ENCODE peak calls at places on chromosomes 11 and 22, in five cellular contexts. X is mammary epithelial cell; M is CD8-positive, alpha-beta T cell; P is tibial artery; F is thoracic aorta. E is an unnamed sample.

GRCh38 chr22:40055143-40055926 is 60.6 kb downstream of the FAM83F start:
- DNase-seq in P (no peak), M (no peak), X (peak; percentile 35), F (no peak), E (no peak)

GRCh38 chr11:15327786-15328231 is 213.1 kb downstream of the INSC start:
- DNase-seq in F (no peak), P (peak; percentile 23), X (peak; percentile 27), M (no peak), E (no peak)

GRCh38 chr22:30612789-30613188 is 5.8 kb downstream of the TCN2 start:
- DNase-seq in X (no peak), P (no peak), M (no peak), F (no peak), E (no peak)

GRCh38 chr11:80390546-80390945 is 949.7 kb upstream of the TENM4 start:
- DNase-seq in X (no peak), M (no peak), F (no peak), P (no peak), E (no peak)

GRCh38 chr11:28679795-28680194 is 571.6 kb downstream of the METTL15 start:
- DNase-seq in P (no peak), X (no peak), F (no peak), M (no peak), E (no peak)

GRCh38 chr11:27757953-27758352 is 57.7 kb upstream of the BDNF start:
- DNase-seq in P (no peak), X (peak; percentile 3), F (no peak), M (no peak), E (no peak)

GRCh38 chr11:26187639-26188038 is 144.3 kb upstream of the ANO3 start:
- DNase-seq in F (no peak), P (peak; percentile 40), X (peak; percentile 73), M (no peak), E (no peak)

GRCh38 chr22:23485490-23485889 is 94.6 kb downstream of the IGLL1 start:
- DNase-seq in P (no peak), X (no peak), F (no peak), M (no peak), E (no peak)

GRCh38 chr11:2825886-2826678 is 59.5 kb downstream of the CDKN1C start:
- DNase-seq in P (peak; percentile 88), X (peak; percentile 89), M (no peak), F (peak; percentile 62), E (peak; percentile 92)

GRCh38 chr11:124081496-124081895 is 33.8 kb upstream of the VWA5A start:
- DNase-seq in X (no peak), M (no peak), F (no peak), P (no peak), E (no peak)
- H3K4me3 ChIP-seq in X (no peak overlapping the region), M (no peak overlapping the region), F (no peak overlapping the region), P (no peak overlapping the region), E (no peak overlapping the region)

GRCh38 chr22:20951932-20952380 is 15.1 kb upstream of the AIFM3 start:
- DNase-seq in M (no peak), P (no peak), X (no peak), F (no peak), E (no peak)
- H3K27ac ChIP-seq in M (no peak overlapping the region), P (no peak overlapping the region), X (no peak overlapping the region), F (no peak overlapping the region), E (no peak overlapping the region)

DNA sequence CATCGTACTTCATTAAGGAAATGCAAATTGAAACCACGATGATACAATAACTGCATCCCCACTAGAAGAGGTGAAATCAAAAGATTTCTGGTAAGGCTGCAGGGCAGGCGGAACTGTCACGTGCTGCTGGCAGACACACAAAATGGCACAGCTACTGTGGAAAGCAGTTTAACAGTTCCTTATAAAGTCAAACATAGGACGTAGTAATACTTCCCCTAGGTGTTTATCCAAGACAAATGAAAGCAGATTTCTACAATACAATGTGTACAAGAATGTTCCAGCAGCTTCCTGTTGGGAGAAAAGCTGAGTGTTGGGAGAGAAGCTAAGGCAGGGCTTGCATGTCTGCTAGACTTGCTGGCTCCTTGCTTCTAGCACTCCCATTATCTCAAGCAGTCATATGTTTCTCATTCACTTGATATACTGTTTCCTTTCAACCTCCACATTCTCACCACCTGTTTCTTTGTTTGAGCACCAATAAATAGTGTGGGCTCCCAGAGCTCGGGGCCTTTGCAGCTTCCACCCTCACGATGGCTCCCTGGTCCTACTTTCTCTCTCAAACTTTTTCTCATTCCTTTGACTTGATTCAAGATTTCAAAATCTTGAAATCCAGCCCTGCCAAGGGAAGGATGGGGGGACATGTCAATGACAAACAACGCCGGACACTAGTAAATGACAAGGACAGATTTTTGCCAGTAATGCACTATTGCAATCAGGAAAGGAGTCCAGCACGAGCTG is 21.3 kb upstream of the IL17RA start:
- DNase-seq in P (peak; percentile 32), X (no peak), F (no peak), M (no peak), E (no peak)
- TF ChIP-seq CTCF in P (no peak), X (no peak), F (no peak), M (no peak), E (no peak)

GRCh38 chr11:31264834-31265233 is 104.7 kb downstream of the DCDC1 start:
- DNase-seq in P (no peak), X (no peak), F (no peak), M (no peak), E (no peak)
- H3K4me3 ChIP-seq in P (no peak overlapping the region), X (no peak overlapping the region), F (no peak overlapping the region), M (no peak overlapping the region), E (no peak overlapping the region)

GRCh38 chr11:109961261-109961660 is 131.9 kb upstream of the ZC3H12C start:
- DNase-seq in F (no peak), P (no peak), X (no peak), M (no peak), E (no peak)
- H3K27ac ChIP-seq in F (no peak overlapping the region), P (no peak overlapping the region), X (no peak overlapping the region), M (no peak overlapping the region), E (no peak overlapping the region)

DNA sequence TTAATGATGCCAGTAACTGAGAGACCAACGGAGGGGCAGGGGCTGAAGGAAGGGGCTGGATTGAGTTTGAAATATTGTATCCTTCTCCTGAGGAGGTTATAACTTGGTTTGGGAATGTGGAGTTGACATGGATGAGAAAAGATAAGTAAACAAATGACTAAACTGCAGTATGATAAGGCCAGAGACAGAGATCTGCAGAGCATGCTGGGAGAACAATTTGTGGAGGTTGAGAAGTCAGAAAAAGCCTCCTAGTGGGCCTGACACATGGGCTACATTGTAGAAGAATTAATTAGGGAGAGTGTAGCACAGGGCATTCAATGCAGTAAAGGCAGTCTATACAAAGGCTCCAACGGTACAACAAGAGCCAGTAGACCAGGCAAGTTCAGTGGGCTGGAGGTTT is 55.9 kb downstream of the SPON1 start:
- DNase-seq in F (no peak), M (no peak), P (no peak), X (no peak), E (no peak)
- TF ChIP-seq CTCF in F (no peak), M (no peak), P (no peak), X (no peak), E (no peak)

GRCh38 chr22:34588893-34589545 is 476.9 kb upstream of the ISX start:
- DNase-seq in X (no peak), P (no peak), F (no peak), M (no peak), E (no peak)
- H3K4me3 ChIP-seq in X (no peak overlapping the region), P (no peak overlapping the region), F (no peak overlapping the region), M (no peak overlapping the region), E (no peak overlapping the region)

DNA sequence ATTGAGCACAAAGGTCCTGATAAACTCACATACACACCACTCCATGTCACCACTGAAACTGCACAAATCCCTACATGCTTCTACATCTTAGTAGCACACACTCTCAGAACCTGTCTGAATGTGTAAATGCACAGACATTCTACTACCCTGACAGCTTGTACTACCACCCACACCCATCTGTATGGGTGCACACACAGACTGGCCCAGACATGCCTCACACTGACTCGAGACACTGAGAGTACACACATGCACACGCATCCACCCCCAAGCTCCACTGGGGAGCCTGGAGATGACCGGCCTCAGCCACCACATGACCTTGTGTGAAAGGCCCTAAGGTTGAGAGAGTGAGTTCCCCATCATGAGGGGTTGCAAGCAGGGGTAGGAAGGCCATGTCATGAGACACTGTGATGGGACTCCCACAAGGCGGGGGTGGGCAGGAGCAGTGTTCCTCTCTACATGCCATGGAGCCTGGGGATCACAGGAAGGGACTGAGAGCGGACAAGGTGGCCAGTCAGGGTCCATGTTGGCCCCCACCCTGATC is 28.1 kb downstream of the ARAP1 start:
- DNase-seq in M (no peak), F (no peak), P (no peak), X (peak; percentile 20), E (no peak)
- H3K27ac ChIP-seq in M (no peak overlapping the region), F (no peak overlapping the region), P (no peak overlapping the region), X (no peak overlapping the region), E (no peak overlapping the region)

DNA sequence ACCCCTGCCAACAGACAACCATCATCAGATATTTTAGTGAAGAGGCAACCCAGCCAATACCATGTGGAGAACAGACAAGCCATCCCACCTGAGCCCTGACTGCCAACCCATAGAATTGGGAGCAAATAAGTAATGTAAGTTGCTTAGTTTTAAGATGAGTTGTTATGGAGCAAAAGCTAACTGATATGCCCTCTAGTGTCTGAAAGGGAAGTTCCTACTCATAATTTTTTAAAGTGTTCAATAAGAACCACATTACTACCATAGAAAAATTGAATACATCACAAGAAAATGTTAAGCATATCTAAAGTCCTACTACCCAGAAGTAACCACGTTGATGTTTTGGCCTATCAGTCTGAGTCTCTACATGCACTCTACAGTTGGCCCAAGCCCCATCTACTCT is 50.8 kb upstream of the SLC36A4 start:
- DNase-seq in X (no peak), P (no peak), F (no peak), M (no peak), E (no peak)
- TF ChIP-seq CTCF in X (peak; percentile 23), P (no peak), F (no peak), M (no peak), E (no peak)